ENCODE peak calls at places on chromosomes 4 and X, in nine cellular contexts. M is GM12891; I is T1000; W is NCI-H510A; V is GM19239; T is heart left ventricle; G is NCI-H345; N is AG04450; D is activated naive CD4-positive, alpha-beta T cell. R is an unnamed sample.

GRCh38 chr4:47031713-47032404 is 492 bp downstream of the GABRB1 start:
- DNase-seq in M (no peak), I (no peak), W (no peak), V (no peak), T (no peak), G (no peak), N (no peak), D (no peak), R (no peak)

GRCh38 chrX:101659601-101660063 is at the start of gene ARMCX2:
- DNase-seq in M (peak), I (no peak), W (peak), V (peak), T (peak), G (peak), N (peak), D (no peak), R (peak)

GRCh38 chr4:30600246-30600645 is 119.9 kb upstream of the PCDH7 start:
- DNase-seq in M (no peak), I (peak), W (no peak), V (no peak), T (no peak), G (no peak), N (no peak), D (no peak), R (no peak)

GRCh38 chr4:89109841-89110540 is 1.3 kb upstream of the TIGD2 start:
- DNase-seq in M (no peak), I (no peak), W (no peak), V (no peak), T (peak), G (no peak), N (no peak), D (no peak), R (no peak)

GRCh38 chr4:186685744-186686143 is 37.9 kb downstream of the FAT1 start:
- DNase-seq in M (no peak), I (no peak), W (no peak), V (no peak), T (no peak), G (no peak), N (peak), D (no peak), R (no peak)

GRCh38 chr4:7073526-7074390 is 5.9 kb upstream of the GRPEL1 start:
- DNase-seq in M (peak), I (no peak), W (no peak), V (peak), T (no peak), G (peak), N (no peak), D (no peak), R (peak)

GRCh38 chrX:12526296-12526695 is 264.9 kb upstream of the PRPS2 start:
- DNase-seq in M (no peak), I (no peak), W (no peak), V (no peak), T (no peak), G (no peak), N (no peak), D (no peak), R (no peak)

GRCh38 chr4:107519057-107519456 is 201.0 kb downstream of the PAPSS1 start:
- DNase-seq in M (no peak), I (no peak), W (no peak), V (no peak), T (no peak), G (no peak), N (no peak), D (no peak), R (no peak)

R was measured in NCI-H146.